ENCODE peak calls at places on chromosomes 16 and 17, in five cellular contexts. C, I, J, B and K are unnamed samples.

GRCh38 chr17:63997341-63998048 is 656 bp upstream of the PRR29 start:
- DNase-seq in C (no peak), I (no peak), J (no peak), B (no peak), K (no peak)

GRCh38 chr17:79042421-79043190 is 18.6 kb downstream of the C1QTNF1 start:
- DNase-seq in C (peak), I (peak), J (peak), B (no peak), K (peak)

GRCh38 chr17:2094891-2095535 is 40.1 kb downstream of the HIC1 start:
- DNase-seq in C (no peak), I (no peak), J (peak), B (no peak), K (no peak)

GRCh38 chr17:58267347-58268324 is 13.1 kb downstream of the MPO start:
- DNase-seq in C (no peak), I (no peak), J (no peak), B (no peak), K (no peak)

GRCh38 chr17:41679740-41680425 is 8.8 kb upstream of the EIF1 start:
- DNase-seq in C (no peak), I (no peak), J (no peak), B (no peak), K (no peak)

GRCh38 chr17:66925811-66926500 is 38.6 kb upstream of the CACNG4 start:
- DNase-seq in C (no peak), I (no peak), J (no peak), B (no peak), K (no peak)

GRCh38 chr17:14303343-14304221 is 2.7 kb downstream of the HS3ST3B1 start:
- DNase-seq in C (no peak), I (no peak), J (no peak), B (no peak), K (no peak)

GRCh38 chr16:53341787-53342186 is 92.5 kb upstream of the RBL2 start:
- DNase-seq in C (no peak), I (no peak), J (no peak), B (no peak), K (no peak)

GRCh38 chr16:21599994-21600773 is 807 bp downstream of the METTL9 start:
- DNase-seq in C (no peak), I (peak), J (peak), B (no peak), K (no peak)

GRCh38 chr17:19652595-19652994 is 4.0 kb downstream of the ALDH3A2 start:
- DNase-seq in C (no peak), I (no peak), J (peak), B (no peak), K (no peak)

GRCh38 chr16:27303256-27304100 is 10.3 kb upstream of the IL4R start:
- DNase-seq in C (no peak), I (no peak), J (peak), B (no peak), K (no peak)

GRCh38 chr17:14211778-14212177 is 24.9 kb downstream of the CDRT15 start:
- DNase-seq in C (no peak), I (no peak), J (no peak), B (no peak), K (no peak)

GRCh38 chr16:2968738-2969544 is at the start of gene PAQR4:
- DNase-seq in C (peak), I (peak), J (peak), B (peak), K (peak)

GRCh38 chr17:49646391-49647255 is 31.3 kb downstream of the SPOP start:
- DNase-seq in C (no peak), I (peak), J (peak), B (no peak), K (no peak)

GRCh38 chr17:83000738-83001137 is 78.7 kb upstream of the METRNL start:
- DNase-seq in C (no peak), I (no peak), J (no peak), B (no peak), K (no peak)

GRCh38 chr16:58196898-58197313 is 1.0 kb downstream of the CSNK2A2 start:
- DNase-seq in C (no peak), I (no peak), J (peak), B (peak), K (no peak)

GRCh38 chr16:84088695-84089395 is 27.9 kb downstream of the MBTPS1 start:
- DNase-seq in C (no peak), I (no peak), J (no peak), B (no peak), K (no peak)

GRCh38 chr17:36507266-36507665 is 20.8 kb downstream of the ZNHIT3 start:
- DNase-seq in C (no peak), I (no peak), J (no peak), B (no peak), K (no peak)

GRCh38 chr16:58195771-58196170 is 2.1 kb downstream of the CSNK2A2 start:
- DNase-seq in C (no peak), I (no peak), J (no peak), B (no peak), K (no peak)

GRCh38 chr17:32327911-32328310 is 14.1 kb downstream of the C17orf75 start:
- DNase-seq in C (no peak), I (no peak), J (no peak), B (no peak), K (no peak)

GRCh38 chr17:35896011-35896587 is 15.9 kb upstream of the CCL5 start:
- DNase-seq in C (no peak), I (no peak), J (no peak), B (no peak), K (no peak)

GRCh38 chr17:57672205-57672632 is 72.9 kb downstream of the CCDC182 start:
- DNase-seq in C (no peak), I (no peak), J (peak), B (no peak), K (no peak)

GRCh38 chr17:17394494-17394893 is 82.3 kb upstream of the MED9 start:
- DNase-seq in C (no peak), I (no peak), J (no peak), B (no peak), K (no peak)

GRCh38 chr16:35510701-35511100 is 2051.3 kb downstream of the TP53TG3F start:
- DNase-seq in C (no peak), I (no peak), J (no peak), B (no peak), K (peak)

GRCh38 chr17:33732116-33732515 is 439.0 kb upstream of the ASIC2 start:
- DNase-seq in C (no peak), I (no peak), J (no peak), B (no peak), K (peak)

GRCh38 chr16:8959921-8960787 is 3.6 kb downstream of the USP7 start:
- DNase-seq in C (no peak), I (no peak), J (no peak), B (no peak), K (no peak)

GRCh38 chr16:64782484-64782883 is 339.4 kb downstream of the CDH11 start:
- DNase-seq in C (no peak), I (no peak), J (no peak), B (no peak), K (no peak)

GRCh38 chr17:78716814-78717393 is 65.2 kb downstream of the CYTH1 start:
- DNase-seq in C (peak), I (peak), J (peak), B (peak), K (peak)

GRCh38 chr16:65975049-65975708 is 391.3 kb upstream of the CDH5 start:
- DNase-seq in C (no peak), I (no peak), J (peak), B (no peak), K (no peak)

GRCh38 chr16:1474047-1474446 is 781 bp downstream of the CLCN7 start:
- DNase-seq in C (no peak), I (no peak), J (no peak), B (no peak), K (no peak)

GRCh38 chr17:57984226-57984890 is 3.7 kb downstream of the VEZF1 start:
- DNase-seq in C (no peak), I (no peak), J (no peak), B (no peak), K (no peak)

GRCh38 chr17:65283704-65284103 is 146.5 kb downstream of the RGS9 start:
- DNase-seq in C (no peak), I (no peak), J (peak), B (no peak), K (no peak)

GRCh38 chr17:79391808-79392233 is 219.0 kb downstream of the RBFOX3 start:
- DNase-seq in C (peak), I (peak), J (peak), B (peak), K (peak)